ENCODE peak calls at places on chromosomes 5 and 9, in ten cellular contexts. Z is ovary, C is sigmoid colon, O is IMR-90, I is uterus, L is A549, F is heart left ventricle, S is esophagus squamous epithelium, B is stomach, Y is spleen. U is an unnamed sample.

GRCh38 chr5:174501461-174502069 is 222.8 kb upstream of the MSX2 start:
- DNase-seq in I (no peak), L (no peak), B (no peak), O (peak; percentile 57), F (no peak), Z (no peak), S (no peak), Y (no peak), C (no peak), U (no peak)

GRCh38 chr5:76527685-76528161 is 95.5 kb downstream of the F2RL2 start:
- DNase-seq in L (no peak), Z (no peak), F (no peak), B (no peak), Y (no peak), C (no peak), S (no peak), I (no peak), O (peak; percentile 17), U (no peak)

GRCh38 chr9:134171316-134172197 is 7.2 kb upstream of the RNU6ATAC start:
- DNase-seq in F (no peak), L (no peak), I (no peak), S (no peak), Y (peak; percentile 65), O (peak; percentile 28), B (no peak), Z (peak; percentile 87), C (peak; percentile 84), U (peak; percentile 61)

GRCh38 chr5:22295832-22296231 is 557.3 kb downstream of the CDH12 start:
- DNase-seq in O (no peak), Z (no peak), Y (no peak), S (no peak), C (no peak), B (no peak), I (no peak), L (no peak), F (no peak), U (no peak)

GRCh38 chr9:134828892-134829291 is 51.7 kb upstream of the FCN2 start:
- DNase-seq in Z (no peak), I (no peak), F (no peak), S (no peak), C (no peak), O (no peak), Y (no peak), L (no peak), B (no peak), U (no peak)

GRCh38 chr5:17966636-17967402 is 332.6 kb downstream of the TAF11L14 start:
- DNase-seq in L (no peak), I (no peak), C (no peak), F (no peak), B (no peak), S (no peak), Y (no peak), O (no peak), Z (no peak), U (no peak)

GRCh38 chr5:143224672-143225071 is 178.8 kb downstream of the NR3C1 start:
- DNase-seq in Y (no peak), I (no peak), C (no peak), L (no peak), Z (no peak), B (no peak), O (peak; percentile 18), F (no peak), S (no peak), U (no peak)

GRCh38 chr5:132098151-132098594 is 24.6 kb downstream of the CSF2 start:
- DNase-seq in Z (no peak), B (no peak), O (peak; percentile 74), I (no peak), S (no peak), F (no peak), L (no peak), C (no peak), Y (no peak), U (no peak)

GRCh38 chr9:130634191-130634768 is 30.1 kb upstream of the PRDM12 start:
- DNase-seq in I (no peak), C (no peak), S (no peak), Y (peak; percentile 51), L (no peak), F (no peak), Z (no peak), B (no peak), O (no peak), U (no peak)

GRCh38 chr9:129885670-129886106 is 50.4 kb downstream of the USP20 start:
- DNase-seq in I (peak; percentile 93), F (peak; percentile 94), O (peak; percentile 89), C (peak; percentile 97), B (peak; percentile 94), Y (peak; percentile 99), Z (peak; percentile 92), L (peak; percentile 82), S (peak; percentile 72), U (peak; percentile 93)

GRCh38 chr5:39779836-39780235 is 355.1 kb upstream of the DAB2 start:
- DNase-seq in Y (no peak), S (no peak), Z (no peak), O (no peak), L (no peak), I (no peak), B (no peak), C (no peak), F (no peak), U (no peak)

GRCh38 chr9:117926031-117926655 is 221.9 kb downstream of the TLR4 start:
- DNase-seq in F (no peak), Y (no peak), L (no peak), I (no peak), B (no peak), S (no peak), O (no peak), Z (no peak), C (no peak), U (no peak)

GRCh38 chr5:148290271-148291195 is 21.7 kb upstream of the SPINK7 start:
- DNase-seq in Y (no peak), F (no peak), B (no peak), O (peak; percentile 19), I (no peak), C (no peak), S (no peak), Z (no peak), L (peak; percentile 11), U (no peak)

GRCh38 chr5:42579320-42579719 is 156.1 kb downstream of the GHR start:
- DNase-seq in I (no peak), B (no peak), F (no peak), L (no peak), O (no peak), Y (no peak), Z (no peak), C (no peak), S (no peak), U (no peak)

GRCh38 chr9:4548796-4549725 is 58.8 kb downstream of the SLC1A1 start:
- DNase-seq in C (no peak), O (no peak), Y (no peak), B (no peak), I (peak; percentile 28), S (no peak), L (peak; percentile 44), F (peak; percentile 32), Z (no peak), U (no peak)

GRCh38 chr5:89712135-89712700 is 697.3 kb downstream of the CETN3 start:
- DNase-seq in B (no peak), C (no peak), F (no peak), L (no peak), I (no peak), Y (no peak), O (no peak), Z (no peak), S (no peak), U (no peak)

GRCh38 chr5:172530406-172530805 is 76.1 kb upstream of the SH3PXD2B start:
- DNase-seq in C (peak; percentile 61), Z (no peak), Y (peak; percentile 43), B (no peak), F (no peak), L (no peak), O (no peak), I (no peak), S (no peak), U (peak; percentile 41)
- H3K4me1 ChIP-seq in C (no peaks in the 10 kb centered on the region), Z (peaks cover 10% of the 10 kb centered on the region), Y (no peaks in the 10 kb centered on the region), B (no peaks in the 10 kb centered on the region), F (peaks cover 44% of the 10 kb centered on the region), L (peaks cover 21% of the 10 kb centered on the region), O (peaks cover 2% of the 10 kb centered on the region), I (no peaks in the 10 kb centered on the region), S (peaks cover 28% of the 10 kb centered on the region), U (no peaks in the 10 kb centered on the region)

DNA sequence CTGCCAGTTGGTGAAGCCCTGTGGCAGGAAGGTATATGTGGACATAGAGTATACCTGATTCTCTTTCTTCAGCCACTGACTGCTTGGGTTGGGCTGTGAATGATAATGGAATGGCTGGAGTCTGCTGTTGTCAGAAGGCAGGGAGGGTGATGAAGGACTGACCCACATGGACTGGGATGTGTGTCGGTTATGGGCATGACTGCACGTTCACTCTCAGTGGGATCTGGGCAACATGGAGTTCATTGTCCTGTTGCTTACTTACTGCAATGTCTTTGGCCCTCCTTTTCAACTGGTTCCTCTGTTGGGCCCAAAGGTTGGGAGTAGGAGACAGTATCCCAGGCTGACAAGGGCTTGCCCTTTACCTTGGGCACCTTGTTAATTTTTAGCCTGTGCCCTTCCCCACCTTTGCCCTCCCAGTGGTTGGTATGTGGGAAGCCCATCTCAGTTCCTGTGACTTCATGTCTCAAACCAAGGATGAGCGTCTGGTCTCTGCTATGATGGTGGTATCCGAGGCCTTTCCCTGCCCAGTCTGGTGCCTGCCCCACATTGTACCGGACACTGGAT is 34.6 kb downstream of the FAXDC2 start:
- DNase-seq in O (no peak), F (no peak), Z (no peak), I (no peak), C (no peak), B (no peak), L (no peak), S (no peak), Y (no peak), U (no peak)
- TF ChIP-seq POLR2A in O (no peak), F (no peak), Z (no peak), I (no peak), C (no peak), B (no peak), L (no peak), S (no peak), Y (no peak), U (no peak)

GRCh38 chr5:30131-30530 is 61.8 kb upstream of the PLEKHG4B start:
- DNase-seq in C (no peak), B (no peak), F (no peak), Y (no peak), L (no peak), Z (no peak), O (no peak), S (no peak), I (no peak), U (no peak)

GRCh38 chr5:32165-32564 is 59.8 kb upstream of the PLEKHG4B start:
- DNase-seq in C (no peak), O (no peak), Z (no peak), S (no peak), Y (no peak), L (no peak), F (no peak), I (no peak), B (no peak), U (no peak)
- H3K4me3 ChIP-seq in C (no peak overlapping the region), O (no peak overlapping the region), Z (no peak overlapping the region), S (no peak overlapping the region), Y (no peak overlapping the region), L (no peak overlapping the region), F (no peak overlapping the region), I (no peak overlapping the region), B (no peak overlapping the region), U (no peak overlapping the region)

DNA sequence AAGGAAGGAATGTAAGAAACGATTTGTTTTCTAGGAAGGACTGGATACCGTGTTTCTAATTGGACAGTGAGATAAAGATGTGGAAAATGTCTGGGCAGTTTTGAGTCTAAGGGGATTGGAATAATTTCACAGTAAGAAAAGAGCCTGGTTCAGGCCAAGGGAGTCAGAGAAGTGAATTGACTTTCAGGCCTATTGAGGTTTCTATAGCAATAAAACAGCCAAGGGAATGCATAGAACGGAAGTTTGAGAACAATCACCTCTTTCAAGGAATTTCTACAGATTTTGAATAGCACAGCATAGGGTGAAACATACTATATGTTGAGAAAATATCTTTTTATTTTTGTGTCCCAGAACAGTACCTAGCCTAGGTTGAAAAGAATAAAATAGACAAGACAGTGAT is 271.6 kb upstream of the TRPM3 start:
- DNase-seq in Z (no peak), B (no peak), F (no peak), Y (no peak), C (no peak), O (no peak), L (no peak), I (no peak), S (no peak), U (no peak)
- H3K4me1 ChIP-seq in Z (no peaks in the 10 kb centered on the region), B (no peaks in the 10 kb centered on the region), F (no peaks in the 10 kb centered on the region), Y (no peaks in the 10 kb centered on the region), C (no peaks in the 10 kb centered on the region), O (no peaks in the 10 kb centered on the region), L (no peaks in the 10 kb centered on the region), I (no peaks in the 10 kb centered on the region), S (no peaks in the 10 kb centered on the region), U (no peaks in the 10 kb centered on the region)